ENCODE peak calls at places on chromosomes 11 and 22, in four cellular contexts. One of them, this sample, is unnamed.

GRCh38 chr11:102010776-102011500 is 36.3 kb upstream of the CFAP300 start:
- DNase-seq in SK-N-SH: peak; percentile 17
- DNase-seq in K562: peak; percentile 18
- DNase-seq in GM12878: no peak
- DNase-seq in this sample: peak; percentile 53

GRCh38 chr11:92216789-92217188 is 7.8 kb upstream of the FAT3 start:
- DNase-seq in SK-N-SH: no peak
- DNase-seq in K562: no peak
- DNase-seq in GM12878: no peak
- DNase-seq in this sample: no peak

GRCh38 chr11:86172894-86173293 is 71.7 kb upstream of the EED start:
- DNase-seq in SK-N-SH: no peak
- DNase-seq in K562: peak; percentile 65
- DNase-seq in GM12878: no peak
- DNase-seq in this sample: no peak

GRCh38 chr11:62879554-62879953 is 1.1 kb upstream of the SLC3A2 start:
- DNase-seq in SK-N-SH: no peak
- DNase-seq in K562: no peak
- DNase-seq in GM12878: no peak
- DNase-seq in this sample: no peak

GRCh38 chr22:44098966-44099530 is 74.9 kb downstream of the PARVB start:
- DNase-seq in SK-N-SH: no peak
- DNase-seq in K562: no peak
- DNase-seq in GM12878: no peak
- DNase-seq in this sample: no peak

GRCh38 chr11:112995423-112996084 is 34.3 kb downstream of the NCAM1 start:
- DNase-seq in SK-N-SH: no peak
- DNase-seq in K562: no peak
- DNase-seq in GM12878: no peak
- DNase-seq in this sample: no peak

GRCh38 chr11:126731526-126731925 is 269.0 kb downstream of the KIRREL3 start:
- DNase-seq in SK-N-SH: no peak
- DNase-seq in K562: no peak
- DNase-seq in GM12878: no peak
- DNase-seq in this sample: no peak

GRCh38 chr11:905952-906351 is 4.7 kb downstream of the CHID1 start:
- DNase-seq in SK-N-SH: no peak
- DNase-seq in K562: no peak
- DNase-seq in GM12878: no peak
- DNase-seq in this sample: no peak

GRCh38 chr11:3950996-3951662 is 95.7 kb downstream of the STIM1 start:
- DNase-seq in SK-N-SH: no peak
- DNase-seq in K562: peak; percentile 31
- DNase-seq in GM12878: no peak
- DNase-seq in this sample: peak; percentile 50

DNA sequence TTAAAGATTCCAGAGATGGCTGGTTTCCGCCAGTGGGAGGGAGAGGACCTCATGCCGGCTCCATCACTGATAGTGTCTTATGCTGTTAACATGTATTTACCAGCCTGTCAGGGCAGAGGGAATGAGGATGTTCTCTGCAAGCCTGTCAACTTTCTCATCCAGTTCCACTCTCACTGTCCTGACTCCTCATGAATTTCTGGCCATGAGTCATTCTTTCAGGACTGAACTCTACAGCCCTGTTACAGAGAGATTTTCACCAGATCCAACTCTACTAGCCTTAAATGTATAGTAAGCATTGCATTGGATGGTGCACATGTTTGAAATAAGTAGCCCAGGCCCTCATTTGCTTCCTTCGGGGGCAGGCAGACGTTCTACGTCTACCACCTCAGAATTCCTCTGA is 387.7 kb downstream of the TMEM135 start:
- DNase-seq in SK-N-SH: no peak
- DNase-seq in K562: no peak
- DNase-seq in GM12878: no peak
- DNase-seq in this sample: no peak
- TF ChIP-seq CHD2 in SK-N-SH: no peak
- TF ChIP-seq CHD2 in K562: no peak
- TF ChIP-seq CHD2 in GM12878: no peak
- TF ChIP-seq CHD2 in this sample: no peak

GRCh38 chr11:45771194-45771941 is 33.6 kb upstream of the SLC35C1 start:
- DNase-seq in SK-N-SH: peak; percentile 74
- DNase-seq in K562: peak; percentile 71
- DNase-seq in GM12878: no peak
- DNase-seq in this sample: peak; percentile 23
- TF ChIP-seq FOXM1 in SK-N-SH: no peak
- TF ChIP-seq FOXM1 in K562: no peak
- TF ChIP-seq FOXM1 in GM12878: no peak
- TF ChIP-seq FOXM1 in this sample: no peak

GRCh38 chr11:61778920-61779650 is 13.3 kb downstream of the TMEM258 start:
- DNase-seq in SK-N-SH: no peak
- DNase-seq in K562: no peak
- DNase-seq in GM12878: no peak
- DNase-seq in this sample: no peak

GRCh38 chr11:61779666-61780525 is 12.5 kb downstream of the TMEM258 start:
- DNase-seq in SK-N-SH: no peak
- DNase-seq in K562: no peak
- DNase-seq in GM12878: no peak
- DNase-seq in this sample: no peak

GRCh38 chr11:61776561-61777075 is 15.8 kb downstream of the TMEM258 start:
- DNase-seq in SK-N-SH: peak; percentile 90
- DNase-seq in K562: peak; percentile 85
- DNase-seq in GM12878: no peak
- DNase-seq in this sample: peak; percentile 59

GRCh38 chr11:61777234-61778090 is 14.9 kb downstream of the TMEM258 start:
- DNase-seq in SK-N-SH: peak; percentile 60
- DNase-seq in K562: no peak
- DNase-seq in GM12878: no peak
- DNase-seq in this sample: no peak

DNA sequence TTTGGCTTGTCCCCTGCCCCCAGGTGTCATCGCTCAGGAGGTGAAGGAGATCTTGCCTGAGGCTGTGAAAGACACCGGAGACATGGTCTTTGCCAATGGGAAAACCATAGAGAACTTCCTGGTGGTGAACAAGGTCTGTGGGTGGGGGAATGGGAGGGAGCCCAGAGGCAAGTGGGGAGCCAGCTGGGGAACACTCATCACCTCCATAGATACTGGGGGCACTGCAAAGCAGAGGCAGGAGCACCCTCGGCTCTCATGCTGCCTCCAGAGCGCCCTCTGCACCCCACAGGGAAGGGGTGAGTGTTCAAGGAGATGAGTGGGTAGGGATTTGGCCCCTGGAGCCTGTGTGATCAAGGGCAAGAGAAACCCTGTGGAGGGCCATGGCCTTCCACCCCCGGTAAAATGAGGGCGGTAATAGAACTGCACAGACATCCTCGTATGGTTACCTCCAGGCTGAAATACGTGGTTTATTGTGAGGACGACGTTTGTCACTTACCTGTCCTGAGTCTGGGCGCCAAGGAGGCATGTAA is 14.0 kb downstream of the TMEM258 start:
- DNase-seq in SK-N-SH: no peak
- DNase-seq in K562: no peak
- DNase-seq in GM12878: no peak
- DNase-seq in this sample: no peak
- TF ChIP-seq CHD2 in SK-N-SH: no peak
- TF ChIP-seq CHD2 in K562: no peak
- TF ChIP-seq CHD2 in GM12878: no peak
- TF ChIP-seq CHD2 in this sample: no peak

GRCh38 chr22:42068351-42068730 is 2.3 kb downstream of the NAGA start:
- DNase-seq in SK-N-SH: no peak
- DNase-seq in K562: no peak
- DNase-seq in GM12878: no peak
- DNase-seq in this sample: no peak

GRCh38 chr22:42072606-42073330 is 1.3 kb upstream of the PHETA2 start:
- DNase-seq in SK-N-SH: no peak
- DNase-seq in K562: peak; percentile 32
- DNase-seq in GM12878: no peak
- DNase-seq in this sample: no peak

GRCh38 chr22:42067706-42068350 is 2.8 kb downstream of the NAGA start:
- DNase-seq in SK-N-SH: no peak
- DNase-seq in K562: no peak
- DNase-seq in GM12878: no peak
- DNase-seq in this sample: no peak

GRCh38 chr22:42070517-42071422 is at the start of gene NAGA:
- DNase-seq in SK-N-SH: peak; percentile 89
- DNase-seq in K562: peak; percentile 98
- DNase-seq in GM12878: peak; percentile 91
- DNase-seq in this sample: peak; percentile 92

GRCh38 chr22:42069801-42070516 is 653 bp downstream of the NAGA start:
- DNase-seq in SK-N-SH: no peak
- DNase-seq in K562: peak; percentile 37
- DNase-seq in GM12878: no peak
- DNase-seq in this sample: no peak
- TF ChIP-seq FOXM1 in SK-N-SH: no peak
- TF ChIP-seq FOXM1 in K562: no peak
- TF ChIP-seq FOXM1 in GM12878: no peak
- TF ChIP-seq FOXM1 in this sample: no peak

GRCh38 chr22:46500201-46500600 is 37.2 kb downstream of the CELSR1 start:
- DNase-seq in SK-N-SH: no peak
- DNase-seq in K562: no peak
- DNase-seq in GM12878: no peak
- DNase-seq in this sample: no peak
- TF ChIP-seq CHD2 in SK-N-SH: no peak
- TF ChIP-seq CHD2 in K562: no peak
- TF ChIP-seq CHD2 in GM12878: no peak
- TF ChIP-seq CHD2 in this sample: no peak